ENCODE peak calls at places on chromosome 3, in four cellular contexts. Y is A549, V is body of pancreas, D is esophagus squamous epithelium. P is an unnamed sample.

GRCh38 chr3:73719413-73719831 is 94.7 kb upstream of the PDZRN3 start:
- DNase-seq in D (no peak), Y (no peak), V (no peak), P (no peak)

GRCh38 chr3:167507954-167508353 is 34.1 kb upstream of the SERPINI2 start:
- DNase-seq in Y (no peak), V (no peak), D (no peak), P (no peak)

GRCh38 chr3:124439586-124439985 is 290.7 kb upstream of the UMPS start:
- DNase-seq in V (no peak), Y (no peak), D (no peak), P (no peak)

GRCh38 chr3:39990532-39990931 is 181.1 kb downstream of the MYRIP start:
- DNase-seq in D (no peak), V (peak; percentile 28), Y (peak; percentile 33), P (peak; percentile 7)

GRCh38 chr3:120182613-120183524 is 88.6 kb upstream of the GSK3B start:
- DNase-seq in Y (no peak), D (no peak), V (no peak), P (no peak)

GRCh38 chr3:149382091-149382467 is 4.6 kb upstream of the TM4SF1 start:
- DNase-seq in V (no peak), Y (peak; percentile 59), D (no peak), P (peak; percentile 55)

GRCh38 chr3:187798531-187799520 is 53.6 kb upstream of the BCL6 start:
- DNase-seq in Y (no peak), D (no peak), V (no peak), P (no peak)

GRCh38 chr3:38580450-38581382 is 68.8 kb downstream of the SCN5A start:
- DNase-seq in V (no peak), Y (no peak), D (no peak), P (no peak)

GRCh38 chr3:23372296-23372695 is 169.2 kb downstream of the UBE2E2 start:
- DNase-seq in Y (no peak), D (no peak), V (no peak), P (no peak)

GRCh38 chr3:5122741-5123706 is 932 bp downstream of the ARL8B start:
- DNase-seq in D (no peak), V (peak; percentile 25), Y (peak; percentile 48), P (no peak)

GRCh38 chr3:43786102-43786952 is 95.6 kb downstream of the ABHD5 start:
- DNase-seq in V (no peak), D (no peak), Y (no peak), P (no peak)

GRCh38 chr3:138786788-138787276 is 47.9 kb downstream of the PIK3CB start:
- DNase-seq in D (no peak), Y (no peak), V (no peak), P (no peak)

GRCh38 chr3:110773413-110773954 is 298.1 kb upstream of the NECTIN3 start:
- DNase-seq in Y (peak; percentile 4), D (no peak), V (no peak), P (peak; percentile 9)

GRCh38 chr3:68148471-68148870 is 494.1 kb upstream of the SUCLG2 start:
- DNase-seq in V (no peak), Y (no peak), D (no peak), P (no peak)

GRCh38 chr3:184466413-184466960 is 86.6 kb downstream of the CHRD start:
- DNase-seq in Y (no peak), V (peak; percentile 32), D (no peak), P (no peak)

GRCh38 chr3:194136519-194137313 is 768 bp downstream of the HES1 start:
- DNase-seq in Y (no peak), D (no peak), V (peak; percentile 64), P (peak; percentile 57)

GRCh38 chr3:98513736-98514135 is 9.0 kb downstream of the CLDND1 start:
- DNase-seq in D (no peak), V (no peak), Y (no peak), P (no peak)

GRCh38 chr3:98512576-98512975 is 10.1 kb downstream of the CLDND1 start:
- DNase-seq in Y (no peak), V (no peak), D (no peak), P (no peak)

GRCh38 chr3:98518816-98519215 is 3.9 kb downstream of the CLDND1 start:
- DNase-seq in Y (no peak), D (no peak), V (no peak), P (no peak)

GRCh38 chr3:98513136-98513535 is 9.6 kb downstream of the CLDND1 start:
- DNase-seq in Y (no peak), D (no peak), V (no peak), P (peak; percentile 6)

DNA sequence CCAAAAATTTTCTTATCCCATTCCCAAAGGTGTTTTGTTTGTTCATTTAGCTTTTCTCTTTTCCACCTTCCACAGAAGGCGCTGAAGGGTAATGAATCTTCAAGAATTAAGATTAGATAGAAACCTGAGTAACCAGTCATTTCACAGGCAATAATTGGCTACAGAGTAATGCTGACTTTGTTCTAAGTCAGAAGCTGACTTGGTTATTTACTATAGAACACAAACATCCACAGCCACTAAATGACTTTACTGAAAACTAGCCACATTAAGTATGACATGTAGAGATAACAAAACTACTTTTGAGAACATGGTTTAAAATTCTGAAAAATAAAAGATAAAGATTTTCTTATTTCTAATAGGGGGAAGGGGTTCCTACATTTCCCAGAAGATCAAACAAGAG is 7.8 kb downstream of the CLDND1 start:
- DNase-seq in Y (no peak), D (no peak), V (no peak), P (no peak)
- TF ChIP-seq POLR2A in Y (no peak), D (no peak), V (no peak), P (no peak)

GRCh38 chr3:75218577-75218976 is 445.6 kb upstream of the FRG2C start:
- DNase-seq in Y (no peak), V (no peak), D (no peak), P (no peak)
- TF ChIP-seq POLR2A in Y (no peak), V (no peak), D (no peak), P (no peak)

GRCh38 chr3:49165771-49166751 is at the start of gene CCDC71:
- DNase-seq in V (peak; percentile 73), D (no peak), Y (peak; percentile 62), P (peak; percentile 60)
- TF ChIP-seq POLR2A in V (peak; percentile 40), D (no peak), Y (peak; percentile 31), P (peak; percentile 39)

GRCh38 chr3:152299243-152299976 is 30.7 kb downstream of the MBNL1 start:
- DNase-seq in V (peak; percentile 25), Y (no peak), D (no peak), P (no peak)

GRCh38 chr3:152302521-152303021 is 33.8 kb downstream of the MBNL1 start:
- DNase-seq in Y (no peak), V (peak; percentile 67), D (no peak), P (no peak)

GRCh38 chr3:152300029-152300764 is 31.5 kb downstream of the MBNL1 start:
- DNase-seq in V (no peak), D (no peak), Y (no peak), P (no peak)

GRCh38 chr3:152304160-152304559 is 35.4 kb downstream of the MBNL1 start:
- DNase-seq in V (no peak), D (no peak), Y (no peak), P (no peak)

DNA sequence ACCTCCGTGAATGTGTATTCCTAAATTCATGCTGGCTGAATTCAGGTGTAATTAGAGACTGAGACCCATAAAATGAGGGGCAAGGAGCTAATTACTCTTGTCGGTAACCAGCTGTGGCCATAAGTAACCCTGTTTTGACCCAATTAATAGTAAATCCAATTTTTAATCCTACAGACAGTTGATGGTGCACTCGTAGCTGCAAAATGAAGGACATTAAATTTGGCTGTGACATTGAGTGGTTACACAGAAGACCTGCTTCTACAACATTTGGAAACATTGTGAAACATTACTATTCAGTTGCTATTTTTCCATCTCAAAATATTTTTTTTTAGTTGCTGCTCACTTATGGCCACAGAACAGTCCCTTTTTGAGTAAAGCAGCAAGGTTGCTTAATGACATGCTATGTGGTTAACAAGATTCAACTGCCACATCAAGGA is 33.0 kb downstream of the MBNL1 start:
- DNase-seq in Y (no peak), D (no peak), V (no peak), P (no peak)
- TF ChIP-seq POLR2A in Y (no peak), D (no peak), V (no peak), P (no peak)

DNA sequence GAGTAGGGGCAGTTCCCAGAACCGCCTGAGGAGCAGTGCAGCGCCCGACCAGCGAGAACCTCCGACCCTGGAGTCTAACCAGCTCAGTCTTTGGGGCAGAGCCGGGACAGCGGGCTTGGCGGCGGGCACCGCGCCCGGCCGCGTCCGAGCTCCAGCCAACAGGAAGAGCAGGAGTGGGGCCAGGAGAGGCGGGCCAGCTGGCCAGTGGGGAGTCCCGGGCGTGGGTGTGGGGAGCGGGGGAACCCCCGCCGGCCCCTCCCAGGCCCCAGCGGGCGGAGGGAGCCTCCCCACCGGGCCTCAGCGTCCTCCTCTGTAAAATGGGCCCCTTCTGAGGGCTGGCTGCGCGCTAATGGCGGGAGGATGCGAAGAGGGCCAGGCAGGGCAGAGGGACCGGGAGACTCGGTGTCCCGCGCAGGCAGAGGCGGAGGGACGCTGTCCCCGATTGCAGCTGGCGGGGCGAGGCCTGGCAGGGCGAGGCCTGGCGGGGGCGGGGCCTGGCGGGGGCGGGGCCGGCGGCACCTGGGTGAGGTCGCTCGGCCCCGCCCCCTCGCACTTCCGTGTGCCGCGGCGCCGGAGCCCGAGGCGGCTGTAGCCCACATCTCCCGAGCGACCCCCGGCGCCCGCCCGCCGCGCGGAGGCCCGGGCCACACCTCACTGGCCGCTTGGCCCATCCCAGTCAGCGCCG is at the start of gene PRKCD:
- DNase-seq in Y (peak; percentile 72), D (peak; percentile 33), V (peak; percentile 95), P (peak; percentile 94)
- TF ChIP-seq POLR2A in Y (peak; percentile 57), D (no peak), V (peak; percentile 87), P (peak; percentile 66)

GRCh38 chr3:59277201-59277600 is 227.4 kb upstream of the CFAP20DC start:
- DNase-seq in V (no peak), Y (no peak), D (no peak), P (no peak)
- TF ChIP-seq POLR2A in V (no peak), Y (no peak), D (no peak), P (no peak)

GRCh38 chr3:53161820-53162671 is 1.0 kb downstream of the PRKCD start:
- DNase-seq in V (no peak), Y (peak; percentile 33), D (no peak), P (no peak)
- TF ChIP-seq POLR2A in V (no peak), Y (no peak), D (no peak), P (no peak)

P was measured in H54.